ENCODE peak calls at places on chromosomes 13 and 19, in four cellular contexts. H is adrenal gland, S is breast epithelium, K is mucosa of descending colon. G is an unnamed sample.
A peak's percentile ranks its signal among the peaks of the same experiment; 100 is the strongest.

GRCh38 chr13:33678906-33679657 is 138.9 kb upstream of the RFC3 start:
- DNase-seq in H (peak; percentile 67), K (peak; percentile 55), S (peak; percentile 45), G (peak; percentile 16)

GRCh38 chr19:48933382-48933932 is at the start of gene DHDH:
- DNase-seq in S (peak; percentile 65), K (peak; percentile 91), H (peak; percentile 51), G (no peak)

GRCh38 chr13:54945978-54946377 is 1917.4 kb downstream of the OLFM4 start:
- DNase-seq in H (no peak), S (no peak), K (no peak), G (no peak)

GRCh38 chr13:110106726-110107125 is 200.2 kb downstream of the COL4A1 start:
- DNase-seq in H (peak; percentile 67), S (no peak), K (no peak), G (no peak)

GRCh38 chr13:98576963-98577822 is at the start of gene STK24:
- DNase-seq in S (peak; percentile 45), H (peak; percentile 72), K (peak; percentile 77), G (peak; percentile 77)

GRCh38 chr13:32538234-32538620 is 368 bp downstream of the N4BP2L2 start:
- DNase-seq in S (peak; percentile 26), H (peak; percentile 55), K (peak; percentile 81), G (no peak)

GRCh38 chr13:26971990-26972888 is 199.4 kb downstream of the USP12 start:
- DNase-seq in K (peak; percentile 84), H (no peak), S (no peak), G (no peak)

GRCh38 chr19:19550454-19550842 is 12.4 kb downstream of the CILP2 start:
- DNase-seq in S (no peak), K (no peak), H (no peak), G (no peak)

GRCh38 chr13:45143346-45143751 is 23.0 kb downstream of the GTF2F2 start:
- DNase-seq in S (no peak), H (no peak), K (no peak), G (no peak)

GRCh38 chr13:110130431-110130830 is 176.5 kb downstream of the COL4A1 start:
- DNase-seq in K (no peak), H (no peak), S (no peak), G (no peak)

GRCh38 chr19:4112367-4112766 is 11.6 kb downstream of the MAP2K2 start:
- DNase-seq in H (no peak), K (no peak), S (no peak), G (no peak)

GRCh38 chr13:48994731-48995130 is 19.0 kb downstream of the FNDC3A start:
- DNase-seq in H (no peak), K (no peak), S (no peak), G (no peak)

GRCh38 chr19:29942404-29943261 is 594 bp downstream of the URI1 start:
- DNase-seq in S (no peak), K (peak; percentile 75), H (peak; percentile 48), G (peak; percentile 73)

GRCh38 chr19:51096473-51097165 is 11.6 kb downstream of the CTU1 start:
- DNase-seq in K (no peak), H (no peak), S (no peak), G (no peak)

GRCh38 chr19:28643284-28643683 is 569.7 kb downstream of the UQCRFS1 start:
- DNase-seq in S (no peak), H (no peak), K (no peak), G (no peak)

GRCh38 chr13:82758056-82758455 is 1124.2 kb downstream of the SLITRK1 start:
- DNase-seq in S (no peak), H (no peak), K (no peak), G (no peak)

GRCh38 chr13:55244991-55245644 is 1895.6 kb upstream of the PRR20A start:
- DNase-seq in K (no peak), S (no peak), H (no peak), G (no peak)

GRCh38 chr19:42455621-42456081 is 12.9 kb upstream of the CXCL17 start:
- DNase-seq in S (no peak), K (peak; percentile 78), H (no peak), G (no peak)

GRCh38 chr13:41588899-41589298 is 131.5 kb downstream of the RGCC start:
- DNase-seq in S (no peak), H (no peak), K (no peak), G (no peak)

GRCh38 chr19:7944177-7944761 is 803 bp upstream of the TIMM44 start:
- DNase-seq in K (peak; percentile 99), H (peak; percentile 84), S (peak; percentile 89), G (peak; percentile 57)

GRCh38 chr13:78569029-78569428 is 34.3 kb downstream of the POU4F1 start:
- DNase-seq in K (no peak), S (no peak), H (no peak), G (no peak)

GRCh38 chr19:27972291-27973040 is 1240.5 kb downstream of the UQCRFS1 start:
- DNase-seq in K (no peak), S (no peak), H (no peak), G (no peak)

GRCh38 chr13:111326621-111326965 is 6.2 kb downstream of the TEX29 start:
- DNase-seq in K (no peak), H (no peak), S (no peak), G (no peak)

GRCh38 chr13:20607015-20607414 is 40.1 kb downstream of the IFT88 start:
- DNase-seq in H (no peak), K (no peak), S (no peak), G (no peak)

GRCh38 chr13:20608438-20609020 is 41.6 kb downstream of the IFT88 start:
- DNase-seq in S (no peak), K (no peak), H (no peak), G (no peak)

GRCh38 chr13:20609145-20609544 is 42.2 kb downstream of the IFT88 start:
- DNase-seq in K (no peak), H (no peak), S (no peak), G (no peak)

DNA sequence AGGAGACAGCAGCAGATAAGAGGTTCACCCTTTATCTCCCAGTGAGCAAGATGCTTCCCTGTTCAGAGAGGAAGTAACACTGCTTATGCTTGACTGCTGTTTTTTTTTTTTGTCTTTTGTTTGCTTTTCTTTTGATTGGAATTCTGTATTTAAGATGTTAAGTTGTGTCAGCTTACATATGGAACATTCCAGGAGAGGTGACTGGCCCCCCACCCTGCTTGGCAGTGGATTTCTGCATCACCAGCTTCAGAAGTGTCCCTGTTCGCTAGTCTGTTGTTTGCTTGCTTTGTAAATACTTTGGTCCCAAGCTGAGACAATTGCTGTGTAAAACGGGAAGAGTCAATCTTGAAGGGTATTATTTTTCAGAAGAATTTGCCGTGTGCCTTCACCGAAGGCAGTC is 43.0 kb downstream of the IFT88 start:
- DNase-seq in H (no peak), K (no peak), S (no peak), G (no peak)
- H3K4me3 ChIP-seq in H (no peak overlapping the region), K (no peak overlapping the region), S (no peak overlapping the region), G (no peak overlapping the region)

GRCh38 chr19:38660724-38661123 is 13.3 kb downstream of the ACTN4 start:
- DNase-seq in K (no peak), H (no peak), S (no peak), G (no peak)
- H3K4me1 ChIP-seq in K (peaks cover 92% of the 10 kb centered on the region), H (peaks cover 91% of the 10 kb centered on the region), S (peaks cover 73% of the 10 kb centered on the region), G (peaks cover 55% of the 10 kb centered on the region)

GRCh38 chr19:32406161-32407003 is 812 bp downstream of the DPY19L3 start:
- DNase-seq in K (no peak), S (no peak), H (no peak), G (no peak)

GRCh38 chr19:32405431-32406160 is at the start of gene DPY19L3:
- DNase-seq in S (peak; percentile 94), K (peak; percentile 97), H (peak; percentile 95), G (peak; percentile 97)

GRCh38 chr19:32404213-32404938 is 1.2 kb upstream of the DPY19L3 start:
- DNase-seq in K (peak; percentile 20), S (no peak), H (no peak), G (no peak)

GRCh38 chr19:32404939-32405430 is 585 bp upstream of the DPY19L3 start:
- DNase-seq in S (peak; percentile 46), K (peak; percentile 65), H (peak; percentile 70), G (peak; percentile 88)

GRCh38 chr19:32407004-32407992 is 1.7 kb downstream of the DPY19L3 start:
- DNase-seq in K (no peak), H (no peak), S (no peak), G (no peak)
- H3K4me3 ChIP-seq in K (no peak overlapping the region), H (no peak overlapping the region), S (peak overlapping the region; percentile 3), G (peak overlapping the region; percentile 93)

DNA sequence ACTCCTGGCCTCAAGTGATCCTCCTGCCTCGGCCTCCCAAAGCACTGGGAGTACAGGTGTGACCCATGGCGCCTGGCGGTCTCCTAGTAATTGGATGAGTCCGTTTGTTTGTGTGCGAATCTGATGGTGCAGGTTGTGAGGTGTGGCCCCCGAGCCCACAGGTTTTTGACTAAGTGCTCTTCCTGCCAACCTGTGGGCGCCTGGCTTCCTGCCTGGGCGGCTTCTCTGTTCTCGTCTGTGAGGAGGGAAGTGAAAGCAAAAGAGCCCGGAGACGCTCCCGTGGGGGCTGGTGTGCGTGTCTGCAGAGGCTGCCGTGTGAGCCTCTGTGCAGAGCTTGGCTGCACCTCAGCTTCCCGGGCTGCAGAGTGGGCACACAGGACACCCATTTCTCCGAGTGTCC is 10.0 kb downstream of the ARHGAP45 start:
- DNase-seq in H (peak; percentile 60), K (peak; percentile 85), S (peak; percentile 71), G (peak; percentile 79)
- H3K4me1 ChIP-seq in H (no peaks in the 10 kb centered on the region), K (peaks cover 36% of the 10 kb centered on the region), S (no peaks in the 10 kb centered on the region), G (no peaks in the 10 kb centered on the region)

DNA sequence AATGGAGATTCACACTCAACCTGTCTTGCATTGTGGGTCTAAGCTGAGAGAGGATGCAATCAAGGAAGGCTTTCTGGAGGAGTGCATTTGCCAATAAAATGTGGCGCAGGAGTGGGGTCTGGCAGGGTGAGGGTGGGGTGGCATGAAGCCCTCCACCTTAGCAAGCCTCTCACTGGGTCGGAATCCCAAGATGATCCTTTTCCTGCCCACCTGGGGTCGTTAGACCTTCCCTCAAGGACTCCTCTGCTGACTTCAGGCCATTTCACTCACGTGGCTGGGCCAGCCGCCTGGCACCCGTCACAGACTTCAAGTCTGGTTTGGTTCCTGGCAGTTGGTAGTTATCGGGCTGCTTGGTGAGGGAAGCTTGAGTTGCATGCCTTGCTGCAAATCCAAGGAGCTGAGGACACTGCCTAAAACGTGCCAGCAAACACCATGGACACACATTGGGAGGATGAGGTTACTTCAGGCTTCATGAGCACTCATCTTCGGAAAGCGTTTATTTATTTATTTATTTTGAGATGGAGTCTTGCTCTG is 2.5 kb downstream of the GPI start:
- DNase-seq in S (no peak), H (no peak), K (no peak), G (no peak)
- H3K4me3 ChIP-seq in S (no peak overlapping the region), H (peak overlapping the region; percentile 96), K (no peak overlapping the region), G (no peak overlapping the region)

GRCh38 chr19:38266981-38267597 is 2.7 kb downstream of the SPINT2 start:
- DNase-seq in K (peak; percentile 66), S (peak; percentile 52), H (no peak), G (no peak)
- H3K4me1 ChIP-seq in K (peaks cover 49% of the 10 kb centered on the region), S (no peaks in the 10 kb centered on the region), H (peaks cover 11% of the 10 kb centered on the region), G (peaks cover 7% of the 10 kb centered on the region)

GRCh38 chr19:44756089-44756562 is 7.6 kb downstream of the BCL3 start:
- DNase-seq in S (no peak), H (no peak), K (no peak), G (no peak)

GRCh38 chr19:44758596-44758995 is 10.1 kb downstream of the BCL3 start:
- DNase-seq in S (no peak), H (no peak), K (no peak), G (no peak)

GRCh38 chr19:44759083-44759804 is 10.7 kb downstream of the BCL3 start:
- DNase-seq in K (no peak), H (no peak), S (no peak), G (no peak)

GRCh38 chr19:44757057-44757734 is 8.7 kb downstream of the BCL3 start:
- DNase-seq in S (no peak), K (no peak), H (peak; percentile 60), G (peak; percentile 84)

GRCh38 chr19:44757735-44758505 is 9.4 kb downstream of the BCL3 start:
- DNase-seq in S (no peak), H (peak; percentile 75), K (no peak), G (no peak)
- H3K4me3 ChIP-seq in S (peak overlapping the region; percentile 62), H (peak overlapping the region; percentile 31), K (no peak overlapping the region), G (peak overlapping the region; percentile 59)

G was measured in ascending aorta.